ENCODE peak calls at places on chromosomes 6 and 20, in ten cellular contexts. U, Q, B, L, E, N, J, V, A and K are unnamed samples.

GRCh38 chr6:25869840-25870239 is 4.2 kb downstream of the SLC17A3 start:
- DNase-seq in U (no peak), Q (no peak), B (no peak), L (no peak), E (no peak), N (no peak), J (no peak), V (no peak), A (no peak), K (no peak)

GRCh38 chr20:49561806-49562205 is 6.1 kb downstream of the PTGIS start:
- DNase-seq in U (no peak), Q (no peak), B (no peak), L (no peak), E (no peak), N (no peak), J (no peak), V (no peak), A (no peak), K (no peak)

GRCh38 chr6:166228839-166229528 is 61.3 kb upstream of the TBXT start:
- DNase-seq in U (no peak), Q (no peak), B (no peak), L (no peak), E (no peak), N (no peak), J (no peak), V (no peak), A (no peak), K (no peak)

GRCh38 chr6:52749546-52750152 is 13.6 kb downstream of the GSTA2 start:
- DNase-seq in U (no peak), Q (no peak), B (no peak), L (no peak), E (no peak), N (no peak), J (no peak), V (no peak), A (no peak), K (no peak)

GRCh38 chr20:50571466-50571865 is 61.3 kb downstream of the PTPN1 start:
- DNase-seq in U (no peak), Q (no peak), B (no peak), L (no peak), E (no peak), N (no peak), J (no peak), V (no peak), A (no peak), K (no peak)

GRCh38 chr6:113980937-113981554 is 10.1 kb upstream of the HDAC2 start:
- DNase-seq in U (no peak), Q (peak; percentile 23), B (peak; percentile 31), L (no peak), E (no peak), N (peak; percentile 45), J (no peak), V (no peak), A (no peak), K (no peak)

GRCh38 chr20:17026346-17026745 is 200.5 kb upstream of the PCSK2 start:
- DNase-seq in U (no peak), Q (no peak), B (peak; percentile 43), L (no peak), E (no peak), N (no peak), J (no peak), V (no peak), A (no peak), K (no peak)

GRCh38 chr20:13934992-13935894 is 55.2 kb downstream of the SEL1L2 start:
- DNase-seq in U (no peak), Q (no peak), B (no peak), L (no peak), E (no peak), N (no peak), J (no peak), V (no peak), A (no peak), K (no peak)

GRCh38 chr6:26555505-26556262 is 17.5 kb downstream of the HMGN4 start:
- DNase-seq in U (no peak), Q (peak; percentile 69), B (peak; percentile 35), L (no peak), E (no peak), N (no peak), J (no peak), V (no peak), A (no peak), K (no peak)

GRCh38 chr20:14561733-14562132 is 224.3 kb upstream of the FLRT3 start:
- DNase-seq in U (no peak), Q (no peak), B (peak; percentile 78), L (no peak), E (no peak), N (no peak), J (no peak), V (no peak), A (no peak), K (no peak)

GRCh38 chr6:140966676-140967075 is 1166.0 kb upstream of the GJE1 start:
- DNase-seq in U (no peak), Q (no peak), B (peak; percentile 55), L (no peak), E (no peak), N (no peak), J (no peak), V (no peak), A (no peak), K (no peak)

DNA sequence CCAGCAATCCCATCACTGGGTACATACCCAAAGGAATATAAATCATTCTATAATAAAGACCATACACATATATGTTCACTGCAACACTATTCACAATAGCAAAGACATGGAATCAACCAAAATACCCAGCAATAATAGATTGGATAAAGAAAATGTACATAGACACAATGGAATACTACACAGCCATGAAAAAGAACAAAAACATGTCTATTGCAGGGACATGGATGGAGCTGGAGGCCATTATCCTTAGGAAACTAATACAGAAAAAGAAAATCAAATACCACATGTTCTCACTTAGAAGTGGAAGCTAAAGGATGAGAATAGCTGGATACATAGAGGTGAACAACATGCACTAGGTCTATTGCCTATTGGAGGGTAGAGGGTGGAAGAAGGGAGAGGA is 674.6 kb downstream of the PHF3 start:
- DNase-seq in U (no peak), Q (no peak), B (no peak), L (no peak), E (no peak), N (no peak), J (no peak), V (no peak), A (no peak), K (no peak)
- H3K4me3 ChIP-seq in U (no peak overlapping the region), Q (no peak overlapping the region), B (no peak overlapping the region), L (no peak overlapping the region), E (no peak overlapping the region), N (no peak overlapping the region), J (no peak overlapping the region), V (no peak overlapping the region), A (no peak overlapping the region), K (no peak overlapping the region)

GRCh38 chr6:31836036-31836675 is 8.6 kb downstream of the HSPA1B start:
- DNase-seq in U (no peak), Q (no peak), B (peak; percentile 13), L (peak; percentile 29), E (no peak), N (no peak), J (no peak), V (no peak), A (no peak), K (no peak)
- TF ChIP-seq POLR2A in U (no peak), Q (no peak), B (no peak), L (no peak), E (no peak), N (no peak), J (no peak), V (no peak), A (no peak), K (no peak)

GRCh38 chr20:62405981-62406513 is 1.0 kb downstream of the CABLES2 start:
- DNase-seq in U (no peak), Q (no peak), B (no peak), L (no peak), E (no peak), N (no peak), J (no peak), V (no peak), A (no peak), K (no peak)

GRCh38 chr20:62408640-62409039 is 1.6 kb upstream of the CABLES2 start:
- DNase-seq in U (no peak), Q (no peak), B (no peak), L (no peak), E (no peak), N (no peak), J (no peak), V (no peak), A (no peak), K (no peak)

GRCh38 chr20:62406635-62407176 is 379 bp downstream of the CABLES2 start:
- DNase-seq in U (no peak), Q (no peak), B (no peak), L (no peak), E (peak; percentile 43), N (peak; percentile 50), J (no peak), V (no peak), A (no peak), K (no peak)

GRCh38 chr20:62408055-62408454 is 970 bp upstream of the CABLES2 start:
- DNase-seq in U (no peak), Q (no peak), B (no peak), L (no peak), E (no peak), N (no peak), J (no peak), V (no peak), A (no peak), K (no peak)

DNA sequence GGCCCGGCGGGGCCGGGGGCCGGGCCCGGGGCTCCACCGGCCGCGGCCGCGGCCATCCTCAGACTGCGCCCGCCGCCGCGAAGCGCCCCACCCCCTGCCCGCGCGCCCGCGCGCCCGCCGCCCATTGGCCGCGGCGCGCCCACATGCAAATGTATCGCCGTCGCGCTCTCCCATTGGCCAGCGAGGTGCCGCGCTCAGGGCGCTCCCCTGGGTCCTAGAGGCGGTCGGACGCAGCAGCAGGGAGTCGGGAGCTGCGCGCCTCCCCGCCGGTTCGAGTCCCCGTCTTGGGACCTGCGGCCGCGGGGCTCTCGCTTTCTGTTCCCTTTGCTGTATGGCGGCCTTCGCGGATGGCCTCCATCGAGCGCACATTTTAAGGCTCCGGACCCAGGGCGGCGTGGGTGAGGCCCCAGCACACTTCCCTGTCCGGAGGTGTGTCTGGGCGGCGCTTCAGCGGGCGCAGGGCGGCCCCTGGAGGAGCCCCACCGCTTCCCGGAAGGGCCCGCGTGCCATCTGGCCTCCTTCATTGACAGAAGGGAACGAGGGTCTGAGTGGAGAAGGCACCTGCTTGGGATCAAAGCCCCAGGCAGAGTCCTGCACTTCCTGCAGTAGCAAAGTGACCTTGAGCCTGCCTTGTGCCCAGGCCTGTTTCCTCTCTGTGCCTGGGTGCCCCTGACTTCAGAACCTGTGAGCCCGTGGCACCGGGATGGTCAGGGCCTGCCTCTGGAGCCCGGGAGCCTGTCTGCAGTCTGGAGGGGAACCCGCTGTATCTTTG is at the start of gene CABLES2:
- DNase-seq in U (peak; percentile 95), Q (peak; percentile 95), B (peak; percentile 92), L (peak; percentile 93), E (peak; percentile 97), N (peak; percentile 93), J (peak; percentile 85), V (peak; percentile 72), A (peak; percentile 91), K (peak; percentile 98)
- TF ChIP-seq CTCF in U (peak; percentile 37), Q (no peak), B (no peak), L (peak; percentile 38), E (peak; percentile 4), N (peak; percentile 50), J (peak; percentile 10), V (no peak), A (peak; percentile 25), K (peak; percentile 12)

DNA sequence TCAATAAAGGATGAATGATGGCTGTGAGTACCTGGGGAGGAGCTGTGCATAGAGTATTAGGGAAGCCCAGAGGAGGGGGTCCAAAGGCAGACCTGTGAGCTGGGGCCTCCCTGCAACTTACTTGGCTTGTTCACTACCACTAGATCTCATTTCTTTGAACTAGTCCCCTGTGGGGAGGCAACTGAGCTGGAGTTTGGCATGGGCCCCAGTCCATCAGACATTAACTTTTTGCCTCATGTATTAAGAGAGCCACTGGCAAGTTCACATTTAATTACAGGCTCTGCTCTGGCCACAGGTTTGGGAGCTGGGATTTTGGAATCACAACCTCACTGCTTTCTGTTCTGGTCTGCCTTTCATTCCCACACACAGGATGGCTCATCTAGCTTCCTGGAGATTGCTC is 254.1 kb downstream of the PRL start:
- DNase-seq in U (no peak), Q (no peak), B (no peak), L (no peak), E (no peak), N (no peak), J (no peak), V (no peak), A (no peak), K (no peak)
- H3K4me3 ChIP-seq in U (no peak overlapping the region), Q (no peak overlapping the region), B (no peak overlapping the region), L (no peak overlapping the region), E (no peak overlapping the region), N (no peak overlapping the region), J (no peak overlapping the region), V (no peak overlapping the region), A (no peak overlapping the region), K (no peak overlapping the region)